ENCODE peak calls at places on chromosomes 4 and X, in seven cellular contexts. F is left lung, A is body of pancreas, K is AG04450, N is lower leg skin, J is AG09309, U is nephron progenitor cell. P is an unnamed sample.

GRCh38 chr4:182880387-182881356 is 36.5 kb downstream of the DCTD start:
- DNase-seq in F (no peak), A (peak), K (no peak), N (no peak), J (no peak), U (no peak), P (no peak)

GRCh38 chr4:140152015-140152703 is 1.8 kb downstream of the MAML3 start:
- DNase-seq in F (peak), A (peak), K (no peak), N (peak), J (no peak), U (peak), P (no peak)

GRCh38 chrX:82589410-82589809 is 918.7 kb upstream of the POU3F4 start:
- DNase-seq in F (no peak), A (no peak), K (no peak), N (no peak), J (no peak), U (no peak), P (no peak)

GRCh38 chr4:1991596-1992434 is 17.0 kb downstream of the NELFA start:
- DNase-seq in F (peak), A (no peak), K (no peak), N (no peak), J (no peak), U (no peak), P (peak)

GRCh38 chr4:169372791-169373190 is 102.0 kb upstream of the SH3RF1 start:
- DNase-seq in F (no peak), A (no peak), K (no peak), N (no peak), J (no peak), U (no peak), P (no peak)

GRCh38 chr4:10063544-10064300 is 42.4 kb upstream of the SLC2A9 start:
- DNase-seq in F (peak), A (peak), K (peak), N (peak), J (peak), U (peak), P (no peak)

GRCh38 chr4:118849867-118850812 is 14.2 kb upstream of the SEC24D start:
- DNase-seq in F (no peak), A (no peak), K (no peak), N (no peak), J (no peak), U (no peak), P (no peak)

GRCh38 chr4:5923306-5923830 is 30.5 kb upstream of the CRMP1 start:
- DNase-seq in F (no peak), A (no peak), K (no peak), N (no peak), J (no peak), U (no peak), P (no peak)

GRCh38 chr4:5713861-5714260 is 2.9 kb downstream of the EVC start:
- DNase-seq in F (peak), A (no peak), K (no peak), N (no peak), J (no peak), U (no peak), P (no peak)

GRCh38 chr4:30929649-30930048 is 209.5 kb downstream of the PCDH7 start:
- DNase-seq in F (no peak), A (no peak), K (no peak), N (no peak), J (no peak), U (no peak), P (no peak)

DNA sequence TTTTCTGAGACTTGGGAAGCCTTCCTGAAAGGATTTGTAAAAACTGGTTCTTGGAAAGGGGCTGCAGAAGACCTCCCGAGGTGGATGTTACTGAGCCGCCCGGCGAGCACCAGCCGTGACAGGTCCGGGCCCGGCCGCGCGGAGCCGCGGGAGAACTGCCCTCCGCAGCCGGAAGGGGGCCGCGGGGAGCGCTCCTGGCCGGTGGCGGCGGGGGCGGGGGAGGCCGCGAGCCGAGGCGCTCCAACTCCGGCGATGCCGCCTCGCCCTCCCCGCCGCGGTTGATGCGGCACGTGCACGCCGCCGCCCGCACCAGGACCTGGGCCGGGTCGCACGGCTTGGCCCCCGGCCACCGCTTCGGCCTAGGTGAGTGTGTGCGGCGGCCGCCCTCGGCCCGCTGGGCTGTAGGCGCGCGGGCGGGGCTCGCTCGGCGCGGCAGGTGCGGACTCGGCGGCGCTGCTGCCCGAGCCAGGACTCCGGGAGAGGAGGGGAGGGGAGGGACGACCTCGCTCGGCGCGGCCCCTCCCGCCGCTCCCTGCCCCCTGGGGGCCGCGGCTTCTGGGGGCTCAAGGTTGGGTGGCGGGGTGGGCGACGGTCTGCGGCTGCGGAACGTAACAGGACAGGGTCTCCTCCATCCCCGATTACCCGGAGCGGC is 1.7 kb downstream of the SPRY1 start:
- DNase-seq in F (peak), A (peak), K (no peak), N (no peak), J (no peak), U (peak), P (no peak)
- TF ChIP-seq CTCF in F (peak), A (peak), K (peak), N (no peak), J (peak), U (peak), P (peak)

DNA sequence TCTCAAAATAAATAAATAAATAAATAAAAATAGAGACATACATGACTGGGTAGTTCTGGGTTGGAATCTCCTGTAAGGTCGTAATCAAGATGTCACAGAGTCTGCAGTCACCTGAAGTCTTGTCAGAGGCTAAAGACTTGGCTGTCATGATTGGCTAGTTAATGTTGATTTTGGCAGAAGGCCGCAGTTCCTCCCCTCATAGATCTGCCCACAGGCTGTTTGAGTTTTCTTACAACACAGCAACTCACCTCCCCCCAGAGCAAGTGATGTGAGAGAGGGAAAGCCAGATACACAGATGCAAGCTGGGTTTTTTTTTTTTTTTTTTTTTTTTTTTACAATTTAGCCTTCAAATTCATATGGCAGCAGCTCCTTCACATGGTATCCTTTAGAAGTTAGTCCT is 36.4 kb upstream of the BMPR1B start:
- DNase-seq in F (no peak), A (no peak), K (no peak), N (no peak), J (no peak), U (no peak), P (no peak)
- TF ChIP-seq CTCF in F (no peak), A (no peak), K (no peak), N (no peak), J (no peak), U (no peak), P (no peak)

GRCh38 chr4:159396151-159396550 is 293.3 kb downstream of the RAPGEF2 start:
- DNase-seq in F (no peak), A (no peak), K (no peak), N (no peak), J (no peak), U (no peak), P (no peak)

GRCh38 chr4:159400782-159401712 is 298.2 kb downstream of the RAPGEF2 start:
- DNase-seq in F (no peak), A (no peak), K (peak), N (no peak), J (no peak), U (no peak), P (no peak)

GRCh38 chr4:159401791-159402380 is 299.0 kb downstream of the RAPGEF2 start:
- DNase-seq in F (no peak), A (no peak), K (peak), N (no peak), J (peak), U (no peak), P (no peak)

GRCh38 chr4:159395693-159396092 is 292.8 kb downstream of the RAPGEF2 start:
- DNase-seq in F (no peak), A (no peak), K (no peak), N (no peak), J (no peak), U (no peak), P (no peak)

GRCh38 chr4:159398236-159398638 is 295.4 kb downstream of the RAPGEF2 start:
- DNase-seq in F (no peak), A (no peak), K (no peak), N (no peak), J (no peak), U (no peak), P (no peak)
- TF ChIP-seq CTCF in F (no peak), A (no peak), K (no peak), N (no peak), J (peak), U (no peak), P (peak)

DNA sequence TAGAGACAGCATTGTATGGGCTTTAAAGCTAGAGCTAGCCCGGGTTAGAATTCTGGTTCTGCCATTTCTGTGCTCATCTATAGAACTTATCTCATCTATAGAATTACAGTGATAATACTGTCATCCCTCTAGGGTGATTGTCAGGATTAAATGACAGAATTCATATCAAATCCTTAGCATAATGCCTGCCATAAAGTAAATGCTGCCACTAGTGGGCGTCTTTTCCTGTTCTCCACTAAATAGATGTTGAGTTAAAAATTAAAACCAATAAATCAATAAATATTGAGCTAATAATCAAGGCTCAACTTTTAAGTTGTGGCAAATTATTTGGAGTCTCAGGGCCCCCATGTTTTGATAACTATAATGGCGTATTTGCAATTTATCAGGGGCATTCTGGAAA is 19.7 kb downstream of the GRIA3 start:
- DNase-seq in F (no peak), A (no peak), K (no peak), N (no peak), J (no peak), U (no peak), P (no peak)
- TF ChIP-seq CTCF in F (no peak), A (no peak), K (no peak), N (no peak), J (no peak), U (no peak), P (no peak)

GRCh38 chr4:115090483-115091075 is 22.8 kb downstream of the NDST4 start:
- DNase-seq in F (no peak), A (no peak), K (no peak), N (no peak), J (no peak), U (peak), P (no peak)
- TF ChIP-seq CTCF in F (peak), A (peak), K (peak), N (no peak), J (peak), U (peak), P (peak)

DNA sequence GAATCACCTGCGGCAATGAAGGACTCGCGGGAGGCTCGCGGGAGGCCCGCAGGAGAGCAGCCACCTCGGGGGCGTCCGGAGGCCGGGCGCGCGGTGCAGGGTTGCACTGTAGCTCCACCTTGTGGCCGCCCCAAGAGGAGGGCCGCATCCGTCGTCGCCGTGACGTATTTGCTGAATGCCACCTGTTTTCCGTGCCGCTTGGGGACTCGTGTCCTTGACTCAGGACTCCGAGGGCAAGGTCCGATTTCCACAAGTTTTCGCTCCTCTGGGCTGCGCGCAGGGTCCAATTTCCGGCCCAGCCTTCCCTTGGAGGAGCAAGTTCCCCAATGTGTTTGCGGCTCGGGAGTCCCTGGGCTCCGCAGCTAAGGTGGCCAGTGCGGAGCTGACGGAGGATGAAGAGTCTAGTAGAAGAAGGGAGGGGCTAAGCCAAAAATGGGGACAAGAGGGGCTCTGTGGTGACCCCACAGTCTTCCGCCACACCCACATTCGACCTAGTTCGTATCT is 10.7 kb upstream of the DLG3 start:
- DNase-seq in F (peak), A (peak), K (no peak), N (no peak), J (no peak), U (peak), P (no peak)
- TF ChIP-seq CTCF in F (peak), A (peak), K (peak), N (no peak), J (peak), U (peak), P (peak)